ENCODE peak calls at places on chromosomes 16 and 17, in six cellular contexts. M is sigmoid colon, F is GM12878, B is prostate gland, N is vagina, I is esophagus muscularis mucosa. T is an unnamed sample.

GRCh38 chr17:32575865-32576264 is 89.1 kb downstream of the CDK5R1 start:
- DNase-seq in M (no peak), F (no peak), B (no peak), N (no peak), I (no peak), T (no peak)

GRCh38 chr17:41917192-41917591 is 1.6 kb downstream of the ACLY start:
- DNase-seq in M (no peak), F (no peak), B (peak), N (no peak), I (no peak), T (no peak)

GRCh38 chr16:56247018-56247417 is 55.7 kb downstream of the GNAO1 start:
- DNase-seq in M (peak), F (no peak), B (no peak), N (no peak), I (no peak), T (no peak)

GRCh38 chr17:81322271-81323082 is 27.4 kb upstream of the SLC38A10 start:
- DNase-seq in M (no peak), F (no peak), B (no peak), N (no peak), I (no peak), T (no peak)

GRCh38 chr16:89442990-89443726 is 47.2 kb downstream of the ANKRD11 start:
- DNase-seq in M (peak), F (no peak), B (peak), N (no peak), I (no peak), T (peak)

GRCh38 chr17:82333279-82334171 is at the start of gene SECTM1:
- DNase-seq in M (peak), F (no peak), B (no peak), N (no peak), I (no peak), T (no peak)

GRCh38 chr16:80019395-80019794 is 418.9 kb upstream of the MAF start:
- DNase-seq in M (no peak), F (no peak), B (no peak), N (no peak), I (no peak), T (no peak)

GRCh38 chr17:35578195-35578928 is at the start of gene PEX12:
- DNase-seq in M (peak), F (peak), B (peak), N (no peak), I (peak), T (peak)

GRCh38 chr16:65195998-65196397 is 74.1 kb upstream of the CDH11 start:
- DNase-seq in M (no peak), F (no peak), B (no peak), N (no peak), I (no peak), T (no peak)

GRCh38 chr16:28010671-28011070 is 52.8 kb downstream of the GSG1L start:
- DNase-seq in M (no peak), F (no peak), B (no peak), N (no peak), I (no peak), T (no peak)

DNA sequence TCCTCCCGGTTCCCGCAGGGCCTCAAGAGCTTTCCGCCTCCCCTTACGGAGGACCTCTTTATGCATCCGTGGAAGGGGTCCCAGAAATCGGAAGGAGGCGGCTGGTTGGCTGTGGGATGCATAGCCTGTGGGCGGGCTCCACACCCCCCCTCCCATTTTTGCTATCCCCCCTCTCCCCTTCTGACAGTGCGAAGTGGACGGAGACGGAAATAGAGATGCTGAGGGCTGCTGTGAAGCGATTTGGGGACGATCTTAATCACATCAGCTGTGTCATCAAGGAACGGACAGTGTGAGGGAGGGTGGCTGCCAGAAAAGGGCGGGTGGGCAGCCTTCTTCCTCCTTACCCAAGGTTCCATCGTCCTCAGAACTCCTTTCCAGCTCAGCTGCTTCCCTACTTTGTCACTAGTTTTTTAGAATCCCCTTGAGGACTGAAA is 3.2 kb downstream of the RNASEK start:
- DNase-seq in M (no peak), F (no peak), B (no peak), N (no peak), I (no peak), T (no peak)
- TF ChIP-seq POLR2AphosphoS5 in M (no peak), F (no peak), B (no peak), N (no peak), I (no peak), T (no peak)

GRCh38 chr16:31214705-31215286 is 877 bp downstream of the TRIM72 start:
- DNase-seq in M (no peak), F (no peak), B (no peak), N (no peak), I (no peak), T (no peak)
- TF ChIP-seq POLR2AphosphoS5 in M (no peak), F (no peak), B (no peak), N (no peak), I (no peak), T (no peak)

GRCh38 chr17:4808378-4808767 is 1.4 kb downstream of the PLD2 start:
- DNase-seq in M (peak), F (no peak), B (peak), N (no peak), I (no peak), T (no peak)

GRCh38 chr17:4812690-4813089 is 5.7 kb downstream of the PLD2 start:
- DNase-seq in M (no peak), F (no peak), B (no peak), N (no peak), I (no peak), T (no peak)

GRCh38 chr17:4810696-4811289 is 3.8 kb downstream of the PLD2 start:
- DNase-seq in M (no peak), F (no peak), B (no peak), N (no peak), I (no peak), T (no peak)

GRCh38 chr17:4815043-4815675 is 8.2 kb downstream of the PLD2 start:
- DNase-seq in M (no peak), F (no peak), B (no peak), N (no peak), I (no peak), T (no peak)

DNA sequence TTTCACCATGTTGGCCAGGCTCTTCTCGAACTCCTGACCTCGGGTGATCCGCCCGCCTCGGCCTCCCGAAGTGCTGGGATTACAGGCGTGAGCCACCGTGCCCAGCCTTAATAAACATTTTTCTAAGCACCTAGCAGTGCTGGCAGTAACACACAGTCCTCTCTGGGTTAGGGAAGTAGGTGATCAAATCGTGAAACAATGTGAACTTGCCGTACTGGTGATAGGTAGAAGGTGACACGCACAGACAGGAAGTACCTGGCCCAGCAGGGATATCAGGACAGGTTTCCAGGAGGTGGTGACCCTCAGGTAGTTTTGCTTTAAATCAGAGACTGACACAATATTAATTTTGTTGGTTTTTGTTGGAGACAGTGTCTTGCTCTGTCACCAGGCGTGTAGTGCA is 4.5 kb downstream of the PLD2 start:
- DNase-seq in M (no peak), F (no peak), B (no peak), N (no peak), I (no peak), T (no peak)
- TF ChIP-seq POLR2AphosphoS5 in M (no peak), F (no peak), B (no peak), N (no peak), I (no peak), T (no peak)

GRCh38 chr17:44198721-44199552 is 747 bp downstream of the ATXN7L3 start:
- DNase-seq in M (peak), F (no peak), B (peak), N (no peak), I (no peak), T (peak)
- TF ChIP-seq POLR2AphosphoS5 in M (no peak), F (peak), B (no peak), N (peak), I (peak), T (peak)

DNA sequence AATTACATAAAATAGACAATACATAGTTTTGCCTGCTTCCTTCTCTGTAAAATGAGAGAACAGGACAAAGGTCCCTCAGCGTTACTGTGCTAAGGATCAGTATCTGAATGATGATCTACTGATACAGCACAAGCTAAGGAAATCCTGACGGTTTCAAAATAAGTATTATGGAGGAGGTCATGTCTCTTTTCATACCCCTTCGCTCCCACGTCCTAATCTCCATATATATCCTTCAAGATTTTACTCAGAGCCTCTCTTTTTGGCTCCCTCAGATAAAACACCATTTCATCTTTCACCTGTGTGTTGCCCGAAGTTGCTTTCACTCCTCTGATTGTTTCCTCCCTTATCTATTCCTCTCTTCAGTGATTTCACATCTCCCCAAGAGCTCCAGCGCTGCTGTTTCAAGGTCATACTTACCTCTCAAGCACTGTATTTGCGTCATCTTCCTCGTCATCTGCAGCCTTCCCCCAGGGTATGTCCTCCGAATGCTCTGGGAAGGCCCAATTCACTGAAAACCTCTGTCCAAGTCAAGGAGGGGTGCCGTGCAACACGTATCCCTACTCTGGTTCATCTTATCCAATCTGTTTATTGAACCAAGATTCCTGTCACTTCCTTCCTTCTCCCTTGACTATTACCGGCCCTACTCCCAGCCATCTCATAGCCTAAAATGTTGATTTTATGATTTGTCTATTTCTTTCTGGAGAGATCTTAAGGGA is 1.2 kb upstream of the BLTP2 start:
- DNase-seq in M (no peak), F (no peak), B (no peak), N (no peak), I (no peak), T (peak)
- TF ChIP-seq POLR2AphosphoS5 in M (no peak), F (no peak), B (no peak), N (no peak), I (peak), T (no peak)

GRCh38 chr17:9824094-9824493 is 1.6 kb upstream of the GLP2R start:
- DNase-seq in M (no peak), F (no peak), B (no peak), N (no peak), I (no peak), T (no peak)
- TF ChIP-seq POLR2AphosphoS5 in M (no peak), F (no peak), B (no peak), N (no peak), I (no peak), T (no peak)

GRCh38 chr17:61309362-61309761 is 90.3 kb upstream of the TBX2 start:
- DNase-seq in M (no peak), F (no peak), B (no peak), N (no peak), I (no peak), T (no peak)

GRCh38 chr17:61310611-61311010 is 89.0 kb upstream of the TBX2 start:
- DNase-seq in M (no peak), F (no peak), B (no peak), N (no peak), I (no peak), T (no peak)

GRCh38 chr17:61312406-61313295 is 87.0 kb upstream of the TBX2 start:
- DNase-seq in M (no peak), F (no peak), B (no peak), N (no peak), I (no peak), T (no peak)

GRCh38 chr17:61307905-61308886 is 91.4 kb upstream of the TBX2 start:
- DNase-seq in M (no peak), F (no peak), B (no peak), N (no peak), I (no peak), T (no peak)

GRCh38 chr17:61309857-61310256 is 89.8 kb upstream of the TBX2 start:
- DNase-seq in M (no peak), F (no peak), B (no peak), N (no peak), I (no peak), T (no peak)
- TF ChIP-seq POLR2AphosphoS5 in M (no peak), F (no peak), B (no peak), N (no peak), I (no peak), T (no peak)

T was measured in HL-60.